ENCODE peak calls at places on chromosome 20, in nine cellular contexts. L is activated naive CD4-positive, alpha-beta T cell; O is T-helper 9 cell; D is stimulated activated CD4-positive, alpha-beta T cell treated with anti-CD3 and anti-CD28 coated beads, Interleukin-15, amount 100 ng/mL, for 1 hour; A is Calu3; V is left colon; I is D341Med; G is hepatocyte; Y is T-helper 2 cell. N is an unnamed sample.

GRCh38 chr20:50110141-50111047 is 2.6 kb downstream of the UBE2V1 start:
- DNase-seq in L (no peak), O (peak), D (no peak), A (no peak), V (no peak), I (no peak), G (peak), Y (peak), N (no peak)

GRCh38 chr20:2348336-2348735 is 32.4 kb upstream of the TGM6 start:
- DNase-seq in L (no peak), O (no peak), D (no peak), A (no peak), V (no peak), I (no peak), G (no peak), Y (no peak), N (no peak)

GRCh38 chr20:38137441-38138037 is 27.5 kb downstream of the TGM2 start:
- DNase-seq in L (no peak), O (no peak), D (no peak), A (no peak), V (peak), I (no peak), G (no peak), Y (no peak), N (no peak)

GRCh38 chr20:35129647-35130069 is 17.5 kb downstream of the EDEM2 start:
- DNase-seq in L (no peak), O (no peak), D (no peak), A (no peak), V (no peak), I (no peak), G (no peak), Y (no peak), N (no peak)

GRCh38 chr20:62367136-62367482 is at the start of gene LAMA5:
- DNase-seq in L (no peak), O (no peak), D (no peak), A (peak), V (no peak), I (peak), G (peak), Y (no peak), N (no peak)

GRCh38 chr20:34774431-34774830 is 51.0 kb downstream of the NCOA6 start:
- DNase-seq in L (no peak), O (no peak), D (no peak), A (no peak), V (no peak), I (no peak), G (no peak), Y (no peak), N (no peak)

GRCh38 chr20:53768329-53768728 is 174.7 kb upstream of the ZNF217 start:
- DNase-seq in L (no peak), O (no peak), D (no peak), A (no peak), V (no peak), I (no peak), G (no peak), Y (no peak), N (no peak)

GRCh38 chr20:37397076-37397953 is 51.4 kb downstream of the SRC start:
- DNase-seq in L (no peak), O (no peak), D (no peak), A (no peak), V (no peak), I (no peak), G (no peak), Y (no peak), N (no peak)

GRCh38 chr20:42742926-42743325 is 446.8 kb downstream of the PTPRT start:
- DNase-seq in L (no peak), O (no peak), D (no peak), A (no peak), V (no peak), I (no peak), G (no peak), Y (no peak), N (no peak)

GRCh38 chr20:63268256-63268655 is 4.4 kb upstream of the ARFGAP1 start:
- DNase-seq in L (no peak), O (no peak), D (no peak), A (no peak), V (no peak), I (peak), G (no peak), Y (no peak), N (no peak)

GRCh38 chr20:3698511-3699436 is 13.6 kb downstream of the SIGLEC1 start:
- DNase-seq in L (no peak), O (no peak), D (no peak), A (no peak), V (no peak), I (no peak), G (no peak), Y (no peak), N (no peak)

GRCh38 chr20:17734374-17734773 is 34.6 kb downstream of the BANF2 start:
- DNase-seq in L (no peak), O (no peak), D (no peak), A (no peak), V (no peak), I (no peak), G (no peak), Y (no peak), N (no peak)

GRCh38 chr20:58237318-58238182 is 9.1 kb upstream of the ANKRD60 start:
- DNase-seq in L (no peak), O (no peak), D (no peak), A (no peak), V (no peak), I (no peak), G (no peak), Y (no peak), N (no peak)

GRCh38 chr20:38252292-38253288 is 7.9 kb downstream of the KIAA1755 start:
- DNase-seq in L (no peak), O (no peak), D (no peak), A (no peak), V (no peak), I (no peak), G (peak), Y (no peak), N (peak)

GRCh38 chr20:17525650-17526049 is 5.5 kb downstream of the BFSP1 start:
- DNase-seq in L (no peak), O (no peak), D (no peak), A (peak), V (no peak), I (no peak), G (peak), Y (peak), N (no peak)

GRCh38 chr20:32963176-32963575 is 41.1 kb downstream of the SUN5 start:
- DNase-seq in L (no peak), O (no peak), D (no peak), A (no peak), V (no peak), I (peak), G (no peak), Y (no peak), N (no peak)

GRCh38 chr20:38804682-38805501 is 605 bp upstream of the PPP1R16B start:
- DNase-seq in L (no peak), O (peak), D (peak), A (no peak), V (peak), I (no peak), G (no peak), Y (peak), N (no peak)

GRCh38 chr20:54335299-54335698 is 127.4 kb downstream of the PFDN4 start:
- DNase-seq in L (no peak), O (no peak), D (no peak), A (no peak), V (no peak), I (no peak), G (no peak), Y (no peak), N (no peak)

GRCh38 chr20:20084296-20084752 is 32.0 kb downstream of the CFAP61 start:
- DNase-seq in L (no peak), O (no peak), D (no peak), A (no peak), V (no peak), I (no peak), G (no peak), Y (no peak), N (no peak)

GRCh38 chr20:48816282-48816860 is 11.4 kb downstream of the PREX1 start:
- DNase-seq in L (no peak), O (no peak), D (no peak), A (no peak), V (no peak), I (no peak), G (no peak), Y (no peak), N (no peak)

GRCh38 chr20:20303742-20304141 is 64.2 kb upstream of the INSM1 start:
- DNase-seq in L (no peak), O (no peak), D (no peak), A (no peak), V (no peak), I (no peak), G (no peak), Y (no peak), N (no peak)

GRCh38 chr20:3172933-3173581 is at the start of gene LZTS3:
- DNase-seq in L (peak), O (peak), D (peak), A (peak), V (peak), I (peak), G (peak), Y (peak), N (peak)

GRCh38 chr20:13286052-13286451 is 65.0 kb downstream of the ISM1 start:
- DNase-seq in L (no peak), O (no peak), D (no peak), A (no peak), V (no peak), I (no peak), G (no peak), Y (no peak), N (no peak)

GRCh38 chr20:19701449-19701848 is 56.6 kb upstream of the RIN2 start:
- DNase-seq in L (no peak), O (no peak), D (no peak), A (no peak), V (no peak), I (no peak), G (no peak), Y (no peak), N (no peak)

GRCh38 chr20:44691424-44692423 is 23.4 kb upstream of the CCN5 start:
- DNase-seq in L (no peak), O (no peak), D (no peak), A (no peak), V (no peak), I (no peak), G (no peak), Y (no peak), N (no peak)

GRCh38 chr20:33875055-33875454 is 63.9 kb downstream of the CHMP4B start:
- DNase-seq in L (no peak), O (no peak), D (no peak), A (no peak), V (peak), I (no peak), G (no peak), Y (no peak), N (no peak)

GRCh38 chr20:49276895-49277785 is 717 bp downstream of the ZNFX1 start:
- DNase-seq in L (no peak), O (peak), D (no peak), A (no peak), V (peak), I (no peak), G (peak), Y (peak), N (peak)

GRCh38 chr20:52104546-52105044 is 87.0 kb downstream of the ZFP64 start:
- DNase-seq in L (no peak), O (no peak), D (no peak), A (no peak), V (no peak), I (no peak), G (peak), Y (no peak), N (no peak)

GRCh38 chr20:41373384-41373783 is 6.8 kb upstream of the EMILIN3 start:
- DNase-seq in L (no peak), O (no peak), D (no peak), A (no peak), V (no peak), I (no peak), G (no peak), Y (no peak), N (no peak)

GRCh38 chr20:34710861-34711574 is 6.9 kb downstream of the TP53INP2 start:
- DNase-seq in L (no peak), O (no peak), D (no peak), A (no peak), V (no peak), I (no peak), G (no peak), Y (no peak), N (no peak)

GRCh38 chr20:62898970-62899632 is 27.2 kb downstream of the DIDO1 start:
- DNase-seq in L (no peak), O (no peak), D (no peak), A (no peak), V (no peak), I (peak), G (no peak), Y (peak), N (no peak)

GRCh38 chr20:38842558-38842981 is 37.1 kb downstream of the PPP1R16B start:
- DNase-seq in L (peak), O (no peak), D (no peak), A (no peak), V (peak), I (no peak), G (no peak), Y (peak), N (no peak)

GRCh38 chr20:58691773-58692578 is 624 bp upstream of the NPEPL1 start:
- DNase-seq in L (no peak), O (no peak), D (no peak), A (no peak), V (peak), I (no peak), G (no peak), Y (no peak), N (no peak)

GRCh38 chr20:21510414-21510971 is 3.4 kb downstream of the NKX2-2 start:
- DNase-seq in L (no peak), O (no peak), D (no peak), A (no peak), V (no peak), I (no peak), G (no peak), Y (no peak), N (no peak)

GRCh38 chr20:19017104-19017690 is 195.2 kb upstream of the SLC24A3 start:
- DNase-seq in L (no peak), O (no peak), D (no peak), A (no peak), V (no peak), I (no peak), G (no peak), Y (no peak), N (no peak)

GRCh38 chr20:37362231-37362792 is 16.4 kb downstream of the SRC start:
- DNase-seq in L (no peak), O (no peak), D (no peak), A (no peak), V (peak), I (no peak), G (no peak), Y (no peak), N (no peak)

GRCh38 chr20:17654649-17655285 is 27.3 kb downstream of the RRBP1 start:
- DNase-seq in L (no peak), O (peak), D (no peak), A (peak), V (peak), I (no peak), G (peak), Y (no peak), N (peak)

GRCh38 chr20:4074877-4075455 is 59.6 kb upstream of the RNF24 start:
- DNase-seq in L (no peak), O (no peak), D (no peak), A (no peak), V (no peak), I (no peak), G (no peak), Y (no peak), N (no peak)

GRCh38 chr20:50635676-50636600 is 55.4 kb downstream of the RIPOR3 start:
- DNase-seq in L (peak), O (peak), D (no peak), A (peak), V (peak), I (peak), G (peak), Y (peak), N (no peak)

GRCh38 chr20:55054443-55054842 is 579.0 kb downstream of the DOK5 start:
- DNase-seq in L (no peak), O (no peak), D (no peak), A (no peak), V (no peak), I (no peak), G (no peak), Y (no peak), N (no peak)

N was measured in tibial nerve.